ENCODE peak calls at places on chromosome 1, in six cellular contexts. P is IMR-90, D is mesenchymal stem cell, N is trophoblast cell, G is H1, K is H9. U is an unnamed sample.

GRCh38 chr1:223714421-223714724 is 2.0 kb downstream of the CAPN2 start:
- DNase-seq in K (no peak), N (no peak), G (no peak), D (no peak), P (no peak), U (no peak)

GRCh38 chr1:148263906-148264255 is 111.8 kb upstream of the NBPF11 start:
- DNase-seq in K (no peak), P (no peak), G (peak; percentile 73), D (no peak), N (no peak), U (no peak)

GRCh38 chr1:38852780-38853179 is 6.8 kb downstream of the RRAGC start:
- DNase-seq in G (no peak), P (no peak), K (no peak), N (no peak), D (no peak), U (no peak)

GRCh38 chr1:245245021-245245667 is 90.4 kb downstream of the KIF26B start:
- DNase-seq in N (no peak), D (no peak), G (no peak), P (no peak), K (no peak), U (no peak)

GRCh38 chr1:171501305-171502021 is 16.1 kb downstream of the PRRC2C start:
- DNase-seq in N (no peak), P (no peak), D (no peak), K (no peak), G (no peak), U (no peak)

GRCh38 chr1:89557443-89557820 is 32.8 kb downstream of the LRRC8B start:
- DNase-seq in N (no peak), G (no peak), K (no peak), P (no peak), D (no peak), U (no peak)

GRCh38 chr1:200491097-200491496 is 81.3 kb upstream of the ZNF281 start:
- DNase-seq in G (no peak), D (no peak), K (no peak), N (no peak), P (no peak), U (no peak)

GRCh38 chr1:29186707-29187106 is 5.0 kb upstream of the SRSF4 start:
- DNase-seq in N (no peak), K (peak; percentile 80), D (no peak), G (no peak), P (no peak), U (no peak)

GRCh38 chr1:14947421-14947820 is 206.1 kb upstream of the TMEM51 start:
- DNase-seq in P (no peak), D (no peak), N (no peak), G (no peak), K (no peak), U (no peak)
- H2AFZ ChIP-seq in P (peak overlapping the region; percentile 69), D (no peak overlapping the region), N (no peak overlapping the region), G (no peak overlapping the region), K (no peak overlapping the region), U (no peak overlapping the region)

DNA sequence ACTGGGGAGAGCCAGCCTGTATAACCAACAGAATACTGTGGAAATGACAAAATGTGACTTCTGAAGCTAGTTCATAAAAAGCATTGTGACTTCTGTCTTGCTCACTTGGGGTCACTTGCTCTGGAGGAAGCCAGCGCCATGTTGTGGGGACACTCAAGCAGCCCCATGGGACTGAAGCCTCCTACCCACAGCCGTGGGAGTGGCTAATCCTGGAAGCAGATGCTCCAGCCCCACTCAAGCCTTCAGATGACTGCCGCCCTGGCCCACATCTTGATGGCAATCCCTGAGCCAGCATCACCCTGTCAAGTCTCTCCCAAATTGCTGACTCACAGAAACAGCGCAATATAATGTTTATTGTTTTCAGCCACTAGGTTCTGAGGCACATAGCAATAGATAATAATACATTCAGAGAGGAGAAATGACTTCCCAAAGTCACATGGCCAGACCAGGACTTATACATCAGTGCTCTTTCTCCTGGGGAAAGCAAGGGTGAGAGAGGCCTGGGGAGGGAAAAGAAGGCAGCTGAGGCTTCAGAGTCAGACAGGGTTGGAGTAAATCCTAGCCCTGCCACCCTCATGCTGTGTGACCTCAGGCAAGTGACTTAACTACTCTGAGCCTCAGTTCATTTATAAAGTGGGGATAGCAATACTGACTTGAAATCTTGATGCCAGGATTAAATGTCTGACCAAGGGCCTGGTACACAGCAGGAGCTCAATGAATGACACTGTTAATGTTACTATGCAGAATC is 5.0 kb upstream of the TNFRSF8 start:
- DNase-seq in D (no peak), G (no peak), K (no peak), N (no peak), P (no peak), U (no peak)
- H2BK5ac ChIP-seq in D (no peak overlapping the region), G (no peak overlapping the region), K (no peak overlapping the region), N (no peak overlapping the region), P (no peak overlapping the region), U (no peak overlapping the region)

GRCh38 chr1:184298321-184299052 is 88.3 kb upstream of the C1orf21 start:
- DNase-seq in N (no peak), P (no peak), D (peak; percentile 39), K (no peak), G (no peak), U (peak; percentile 35)

GRCh38 chr1:184297244-184297750 is 89.5 kb upstream of the C1orf21 start:
- DNase-seq in P (no peak), N (no peak), D (no peak), G (no peak), K (no peak), U (no peak)

GRCh38 chr1:184299796-184300195 is 87.0 kb upstream of the C1orf21 start:
- DNase-seq in G (no peak), K (no peak), N (no peak), D (no peak), P (no peak), U (no peak)

GRCh38 chr1:184300446-184300845 is 86.4 kb upstream of the C1orf21 start:
- DNase-seq in P (peak; percentile 76), D (peak; percentile 38), K (no peak), G (no peak), N (no peak), U (no peak)

DNA sequence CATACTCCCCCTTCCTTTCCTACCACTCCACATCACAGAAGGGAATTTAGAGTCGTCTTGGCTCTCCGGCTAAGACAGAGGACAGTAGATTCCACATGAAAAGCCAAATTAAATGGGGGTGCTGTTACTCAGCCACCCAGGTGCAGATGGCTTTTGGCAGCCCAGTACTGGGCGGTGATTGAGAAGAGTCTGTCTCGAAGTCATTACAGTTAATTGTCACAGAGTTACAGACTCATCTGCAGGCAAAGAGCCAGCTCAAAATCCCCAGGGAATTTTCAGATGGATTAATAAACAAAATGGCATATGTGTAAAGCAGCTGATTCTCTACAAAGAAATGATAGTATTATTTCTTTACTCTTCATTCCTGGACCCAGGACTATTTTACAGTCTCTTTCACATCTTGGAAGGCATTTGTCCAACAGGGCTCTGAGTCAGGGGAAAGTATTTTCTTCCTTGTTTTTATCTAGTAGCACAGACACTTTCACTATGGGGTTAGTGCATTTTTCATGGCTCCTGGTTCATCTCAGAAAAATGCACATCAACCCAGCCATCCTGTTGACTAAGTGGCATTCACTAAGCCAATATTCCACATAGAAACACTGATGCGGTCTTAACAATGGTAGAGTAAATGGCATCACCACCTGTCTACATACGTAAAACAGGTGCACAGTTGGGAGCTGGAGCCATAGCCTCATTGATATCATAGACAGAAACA is 87.6 kb upstream of the C1orf21 start:
- DNase-seq in G (no peak), K (no peak), P (peak; percentile 95), N (peak; percentile 77), D (peak; percentile 83), U (no peak)
- H2AFZ ChIP-seq in G (peak overlapping the region; percentile 62), K (no peak overlapping the region), P (no peak overlapping the region), N (no peak overlapping the region), D (no peak overlapping the region), U (no peak overlapping the region)

DNA sequence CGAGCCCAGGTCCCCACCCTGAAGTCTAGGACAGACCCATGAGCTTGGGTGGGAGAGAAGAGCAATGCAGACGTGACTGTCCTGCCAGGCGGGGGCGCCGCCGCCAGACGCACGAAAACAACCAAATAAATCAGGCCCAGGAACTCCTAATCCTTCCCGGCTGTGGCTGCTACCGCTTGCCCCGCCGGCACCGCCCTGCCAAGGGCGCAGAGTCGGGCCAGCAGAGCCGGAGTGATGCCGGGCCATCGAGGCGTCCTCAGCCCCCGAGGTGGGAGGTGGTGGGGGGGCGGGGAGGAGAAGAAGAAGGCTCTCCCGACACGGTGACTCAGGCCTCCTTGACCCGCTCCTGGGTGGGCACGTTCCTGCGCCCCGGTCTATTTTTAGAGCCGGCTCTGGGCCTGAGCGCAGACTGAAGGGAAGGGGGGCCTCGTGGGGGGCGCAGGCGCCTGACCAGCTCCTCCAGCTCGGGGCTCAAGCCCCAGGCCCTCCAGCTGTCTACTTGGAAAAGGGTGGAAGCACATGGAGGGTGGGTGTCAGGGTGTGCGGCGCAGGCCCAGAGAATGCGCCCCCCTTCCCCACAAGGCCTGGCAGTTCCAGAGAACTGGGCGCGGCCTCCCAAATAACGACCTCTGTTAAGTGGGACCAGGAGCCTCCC is 10.8 kb upstream of the COL16A1 start:
- DNase-seq in N (peak; percentile 67), D (peak; percentile 93), P (peak; percentile 49), G (peak; percentile 82), K (peak; percentile 84), U (peak; percentile 61)
- H2BK5ac ChIP-seq in N (no peak overlapping the region), D (peak overlapping the region; percentile 61), P (peak overlapping the region; percentile 53), G (peak overlapping the region; percentile 55), K (no peak overlapping the region), U (no peak overlapping the region)

DNA sequence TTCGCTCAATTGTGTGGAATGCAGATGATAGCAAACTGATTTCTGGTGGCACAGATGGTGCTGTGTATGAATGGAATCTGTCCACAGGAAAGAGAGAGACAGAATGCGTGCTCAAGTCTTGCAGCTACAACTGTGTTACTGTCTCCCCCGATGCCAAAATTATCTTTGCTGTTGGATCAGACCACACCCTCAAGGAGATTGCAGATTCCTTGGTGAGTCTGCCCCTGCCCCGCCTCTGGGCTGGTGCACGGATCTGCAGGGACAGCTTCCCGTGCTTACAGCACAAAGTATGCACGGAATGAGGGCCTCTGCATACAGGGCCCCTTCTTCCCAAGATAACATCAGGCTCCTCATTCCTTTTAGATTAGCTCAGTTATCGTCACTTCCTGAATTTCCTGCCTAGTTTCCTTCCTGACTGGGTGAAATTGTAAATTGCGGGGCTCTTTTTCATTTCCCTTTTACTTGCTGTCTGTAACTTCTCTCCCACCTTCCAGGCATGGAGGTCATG is 34.6 kb downstream of the CFAP57 start:
- DNase-seq in K (peak; percentile 94), P (peak; percentile 98), D (peak; percentile 96), N (peak; percentile 99), G (no peak), U (no peak)
- H2AFZ ChIP-seq in K (no peak overlapping the region), P (peak overlapping the region; percentile 75), D (peak overlapping the region; percentile 88), N (no peak overlapping the region), G (peak overlapping the region; percentile 75), U (peak overlapping the region; percentile 83)